ENCODE peak calls at places on chromosome 19, in eight cellular contexts. P is AG04450; A is stimulated activated CD8-positive, alpha-beta memory T cell treated with anti-CD3 and anti-CD28 coated beads, Interleukin-15, amount 100 ng/mL, for 1 hour; O is activated CD4-positive, alpha-beta T cell treated with anti-CD3 and anti-CD28 coated beads for 24 hours; C is stimulated activated CD4-positive, alpha-beta T cell treated with anti-CD3 and anti-CD28 coated beads, Interleukin-4, amount 100 ng/mL, for 4 hours; L is islet precursor cell; N is H54; U is naive thymus-derived CD8-positive, alpha-beta T cell. D is an unnamed sample.
A peak's percentile ranks its signal among the peaks of the same experiment; 100 is the strongest.

GRCh38 chr19:38880882-38881609 is 3.0 kb upstream of the RINL start:
- DNase-seq in P (no peak), A (no peak), O (no peak), C (no peak), L (peak; percentile 45), N (no peak), U (no peak), D (no peak)

GRCh38 chr19:41219924-41220567 is 1.0 kb downstream of the AXL start:
- DNase-seq in P (no peak), A (no peak), O (no peak), C (no peak), L (peak; percentile 89), N (no peak), U (no peak), D (no peak)

GRCh38 chr19:42232435-42232834 is 10.0 kb downstream of the GSK3A start:
- DNase-seq in P (no peak), A (no peak), O (no peak), C (no peak), L (no peak), N (no peak), U (no peak), D (no peak)

GRCh38 chr19:49431330-49431749 is 6.2 kb downstream of the GFY start:
- DNase-seq in P (no peak), A (no peak), O (no peak), C (no peak), L (no peak), N (no peak), U (no peak), D (no peak)

GRCh38 chr19:58181902-58182576 is 822 bp upstream of the ZNF274 start:
- DNase-seq in P (no peak), A (peak; percentile 31), O (peak; percentile 31), C (peak; percentile 56), L (peak; percentile 59), N (peak; percentile 66), U (peak; percentile 60), D (no peak)

GRCh38 chr19:18292460-18292809 is 11.0 kb upstream of the JUND start:
- DNase-seq in P (no peak), A (no peak), O (no peak), C (peak; percentile 14), L (no peak), N (no peak), U (peak; percentile 21), D (no peak)

GRCh38 chr19:13803038-13803437 is 7.8 kb downstream of the ZSWIM4 start:
- DNase-seq in P (no peak), A (no peak), O (no peak), C (no peak), L (no peak), N (no peak), U (no peak), D (no peak)

GRCh38 chr19:18239303-18239702 is 13.1 kb upstream of the PDE4C start:
- DNase-seq in P (no peak), A (no peak), O (no peak), C (no peak), L (no peak), N (no peak), U (no peak), D (no peak)

GRCh38 chr19:45528744-45529453 is 21.6 kb downstream of the VASP start:
- DNase-seq in P (no peak), A (no peak), O (no peak), C (no peak), L (peak; percentile 91), N (no peak), U (no peak), D (no peak)

GRCh38 chr19:39831679-39832078 is 2.3 kb downstream of the DYRK1B start:
- DNase-seq in P (no peak), A (no peak), O (no peak), C (no peak), L (no peak), N (no peak), U (no peak), D (no peak)

GRCh38 chr19:5679289-5680082 is 830 bp downstream of the MICOS13 start:
- DNase-seq in P (no peak), A (no peak), O (no peak), C (no peak), L (no peak), N (no peak), U (no peak), D (no peak)

GRCh38 chr19:12065100-12065538 is 588 bp downstream of the ZNF844 start:
- DNase-seq in P (no peak), A (no peak), O (no peak), C (no peak), L (peak; percentile 59), N (no peak), U (peak; percentile 15), D (no peak)

GRCh38 chr19:17944301-17944700 is 11.5 kb downstream of the CCDC124 start:
- DNase-seq in P (peak; percentile 77), A (no peak), O (no peak), C (no peak), L (no peak), N (peak; percentile 94), U (no peak), D (no peak)

GRCh38 chr19:13098291-13099072 is 4.2 kb downstream of the LYL1 start:
- DNase-seq in P (no peak), A (no peak), O (no peak), C (no peak), L (no peak), N (no peak), U (no peak), D (no peak)

GRCh38 chr19:10292789-10293636 is 3.3 kb downstream of the ICAM5 start:
- DNase-seq in P (no peak), A (no peak), O (no peak), C (no peak), L (no peak), N (no peak), U (no peak), D (no peak)

GRCh38 chr19:58407658-58408151 is 744 bp upstream of the ZNF584 start:
- DNase-seq in P (no peak), A (no peak), O (no peak), C (no peak), L (peak; percentile 60), N (no peak), U (no peak), D (no peak)

GRCh38 chr19:14786421-14786851 is 8.1 kb upstream of the ADGRE2 start:
- DNase-seq in P (no peak), A (no peak), O (no peak), C (no peak), L (peak; percentile 76), N (peak; percentile 30), U (no peak), D (no peak)

GRCh38 chr19:46715620-46716012 is 1.3 kb downstream of the PRKD2 start:
- DNase-seq in P (no peak), A (no peak), O (no peak), C (no peak), L (no peak), N (no peak), U (no peak), D (no peak)